ENCODE peak calls at places on chromosomes 12 and 14, in five cellular contexts. R is Peyer's patch, X is uterus, U is K562, S is ovary. I is an unnamed sample.

GRCh38 chr12:41476499-41476898 is 288.4 kb downstream of the PDZRN4 start:
- DNase-seq in R (no peak), X (no peak), U (no peak), S (no peak), I (no peak)

GRCh38 chr12:50401383-50402155 is 884 bp downstream of the LARP4 start:
- DNase-seq in R (no peak), X (peak), U (no peak), S (no peak), I (peak)

GRCh38 chr14:68104518-68104917 is 284.9 kb downstream of the RAD51B start:
- DNase-seq in R (no peak), X (no peak), U (no peak), S (no peak), I (no peak)

GRCh38 chr12:121575051-121575450 is 5.8 kb downstream of the KDM2B start:
- DNase-seq in R (no peak), X (no peak), U (no peak), S (no peak), I (no peak)

GRCh38 chr14:51201890-51202289 is 38.2 kb upstream of the TMX1 start:
- DNase-seq in R (no peak), X (no peak), U (no peak), S (no peak), I (no peak)

GRCh38 chr14:96852823-96853422 is 55.7 kb downstream of the VRK1 start:
- DNase-seq in R (no peak), X (no peak), U (peak), S (no peak), I (no peak)

GRCh38 chr14:56846970-56847928 is 37.0 kb upstream of the OTX2 start:
- DNase-seq in R (no peak), X (no peak), U (no peak), S (no peak), I (no peak)

GRCh38 chr14:72583316-72584272 is 310.3 kb downstream of the DPF3 start:
- DNase-seq in R (no peak), X (no peak), U (no peak), S (no peak), I (no peak)

GRCh38 chr14:23984891-23985607 is 3.7 kb upstream of the DHRS4L2 start:
- DNase-seq in R (no peak), X (peak), U (no peak), S (no peak), I (peak)

GRCh38 chr14:84409435-84409834 is 1120.5 kb upstream of the FLRT2 start:
- DNase-seq in R (no peak), X (no peak), U (no peak), S (no peak), I (no peak)

GRCh38 chr12:118371354-118372282 is 1.1 kb downstream of the TAOK3 start:
- DNase-seq in R (peak), X (peak), U (peak), S (peak), I (no peak)

GRCh38 chr12:66048218-66048842 is 82.2 kb downstream of the LLPH start:
- DNase-seq in R (peak), X (no peak), U (no peak), S (no peak), I (no peak)

GRCh38 chr12:88036368-88036965 is 7.3 kb upstream of the C12orf50 start:
- DNase-seq in R (no peak), X (no peak), U (no peak), S (no peak), I (no peak)

GRCh38 chr12:16880864-16881285 is 274.9 kb upstream of the LMO3 start:
- DNase-seq in R (peak), X (no peak), U (no peak), S (no peak), I (no peak)

GRCh38 chr14:100131181-100131580 is 28.3 kb downstream of the DEGS2 start:
- DNase-seq in R (no peak), X (no peak), U (no peak), S (no peak), I (no peak)

GRCh38 chr12:6534158-6534913 is at the start of gene GAPDH:
- DNase-seq in R (peak), X (peak), U (peak), S (peak), I (peak)
- TF ChIP-seq POLR2A in R (peak), X (peak), U (peak), S (peak), I (peak)

GRCh38 chr12:6604254-6605029 is 2.7 kb downstream of the CHD4 start:
- DNase-seq in R (no peak), X (no peak), U (no peak), S (no peak), I (no peak)
- H3K27ac ChIP-seq in R (no peak), X (peak), U (peak), S (no peak), I (peak)

GRCh38 chr12:1591543-1591942 is 2.8 kb downstream of the FBXL14 start:
- DNase-seq in R (no peak), X (no peak), U (no peak), S (no peak), I (no peak)
- H3K4me3 ChIP-seq in R (peak), X (no peak), U (peak), S (peak), I (peak)

GRCh38 chr12:71685961-71686657 is at the start of gene TMEM19:
- DNase-seq in R (peak), X (peak), U (peak), S (peak), I (peak)
- TF ChIP-seq POLR2A in R (peak), X (peak), U (peak), S (peak), I (peak)

DNA sequence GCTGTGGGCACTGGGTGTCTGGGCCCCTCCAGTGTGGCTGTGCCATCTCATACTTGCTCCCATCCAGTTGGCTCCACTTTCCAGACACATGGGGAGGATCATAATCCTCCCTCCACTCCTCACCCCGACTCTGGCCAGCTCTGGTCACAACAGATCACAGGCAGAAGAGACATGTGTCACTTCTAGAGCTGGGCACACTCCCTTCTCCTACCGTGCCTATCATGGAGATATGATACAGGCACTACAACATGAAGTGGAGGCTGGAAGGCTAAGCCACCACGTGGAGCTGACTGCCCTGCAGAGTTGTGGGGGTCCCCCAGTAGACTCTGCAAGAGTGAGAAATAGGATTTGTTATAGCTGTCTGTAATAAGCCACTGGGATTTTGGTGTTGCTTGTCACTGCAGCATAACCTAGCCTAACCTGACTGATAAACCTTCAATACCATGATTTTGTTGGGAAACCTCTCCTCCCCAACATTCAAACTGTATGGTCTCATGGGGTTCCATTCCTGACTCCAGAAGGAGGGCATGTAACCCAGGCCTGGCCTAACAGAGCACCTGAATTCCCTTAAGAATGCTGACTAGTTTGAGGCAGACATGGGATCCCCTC is 20.0 kb downstream of the NT5DC3 start:
- DNase-seq in R (no peak), X (no peak), U (no peak), S (no peak), I (no peak)
- H3K27ac ChIP-seq in R (no peak), X (peak), U (no peak), S (no peak), I (no peak)